ENCODE peak calls at places on chromosomes 3 and 15, in seven cellular contexts. G, U, E, W, F, X and B are unnamed samples.

GRCh38 chr3:70506775-70507174 is 194.3 kb upstream of the MDFIC2 start:
- DNase-seq in G (no peak), E (no peak), X (no peak), W (no peak), U (no peak), F (no peak), B (no peak)

GRCh38 chr15:68154923-68155559 is 50.1 kb downstream of the CALML4 start:
- DNase-seq in U (peak; percentile 60), W (no peak), X (peak; percentile 72), E (no peak), F (peak; percentile 82), G (peak; percentile 82), B (peak; percentile 35)

GRCh38 chr15:27017168-27017809 is 46.3 kb downstream of the GABRG3 start:
- DNase-seq in F (peak; percentile 69), X (peak; percentile 62), E (peak; percentile 83), U (peak; percentile 43), W (no peak), G (peak; percentile 76), B (peak; percentile 63)

GRCh38 chr3:114370537-114371174 is 76.8 kb downstream of the TIGIT start:
- DNase-seq in E (peak; percentile 46), F (no peak), W (no peak), U (no peak), X (no peak), G (no peak), B (no peak)

GRCh38 chr3:146581877-146582508 is 23.2 kb downstream of the PLSCR5 start:
- DNase-seq in X (no peak), G (no peak), U (no peak), E (no peak), W (no peak), F (peak; percentile 57), B (peak; percentile 60)

GRCh38 chr3:126270145-126270811 is 86.9 kb downstream of the KLF15 start:
- DNase-seq in X (no peak), U (peak; percentile 98), G (peak; percentile 75), W (peak; percentile 50), F (peak; percentile 74), E (peak; percentile 20), B (no peak)

GRCh38 chr3:124558898-124559649 is 171.2 kb upstream of the UMPS start:
- DNase-seq in F (peak; percentile 99), U (peak; percentile 71), G (peak; percentile 97), X (no peak), W (peak; percentile 57), E (peak; percentile 38), B (peak; percentile 80)

GRCh38 chr3:81173514-81173913 is 587.9 kb downstream of the GBE1 start:
- DNase-seq in G (no peak), U (no peak), X (no peak), W (no peak), E (peak; percentile 25), F (no peak), B (no peak)

GRCh38 chr3:12294885-12295580 is 6.2 kb downstream of the PPARG start:
- DNase-seq in F (peak; percentile 66), W (no peak), U (no peak), X (no peak), E (no peak), G (peak; percentile 76), B (peak; percentile 65)

GRCh38 chr3:185935465-185936263 is 2.1 kb downstream of the TRA2B start:
- DNase-seq in G (no peak), F (no peak), W (no peak), E (no peak), X (no peak), U (no peak), B (no peak)

GRCh38 chr3:32401541-32402052 is 9.9 kb downstream of the CMTM7 start:
- DNase-seq in U (peak; percentile 80), E (peak; percentile 81), W (peak; percentile 82), F (peak; percentile 88), X (peak; percentile 84), G (peak; percentile 70), B (no peak)

GRCh38 chr3:16801698-16802097 is 83.1 kb upstream of the PLCL2 start:
- DNase-seq in F (peak; percentile 25), G (no peak), E (no peak), U (peak; percentile 11), X (peak; percentile 51), W (no peak), B (no peak)

GRCh38 chr3:53164911-53165310 is 3.9 kb downstream of the PRKCD start:
- DNase-seq in E (peak; percentile 57), G (no peak), U (no peak), F (no peak), W (no peak), X (no peak), B (no peak)

GRCh38 chr3:192816274-192816853 is 89.0 kb upstream of the FGF12 start:
- DNase-seq in W (no peak), F (peak; percentile 74), E (no peak), X (peak; percentile 40), G (peak; percentile 75), U (peak; percentile 50), B (peak; percentile 45)

GRCh38 chr15:96497951-96498350 is 167.5 kb downstream of the NR2F2 start:
- DNase-seq in G (no peak), F (no peak), W (no peak), E (no peak), X (no peak), U (no peak), B (no peak)

GRCh38 chr15:99279290-99279689 is 28.0 kb downstream of the LRRC28 start:
- DNase-seq in E (no peak), W (no peak), G (no peak), F (no peak), X (no peak), U (no peak), B (no peak)

GRCh38 chr15:28909958-28910500 is 24.3 kb downstream of the APBA2 start:
- DNase-seq in F (no peak), U (no peak), G (no peak), X (no peak), E (no peak), W (no peak), B (no peak)
- H3K27ac ChIP-seq in F (no peak overlapping the region), U (no peak overlapping the region), G (no peak overlapping the region), X (no peak overlapping the region), E (no peak overlapping the region), W (no peak overlapping the region), B (no peak overlapping the region)

GRCh38 chr3:49639551-49639950 is 34.6 kb upstream of the APEH start:
- DNase-seq in G (no peak), U (no peak), F (no peak), E (no peak), X (no peak), W (no peak), B (no peak)

GRCh38 chr3:49636883-49637609 is 37.1 kb upstream of the APEH start:
- DNase-seq in G (no peak), W (no peak), F (no peak), X (no peak), E (no peak), U (no peak), B (peak; percentile 54)

GRCh38 chr3:49630784-49631183 is 43.4 kb upstream of the APEH start:
- DNase-seq in W (no peak), F (peak; percentile 6), E (no peak), G (no peak), X (no peak), U (no peak), B (no peak)

GRCh38 chr3:49638445-49638844 is 35.7 kb upstream of the APEH start:
- DNase-seq in G (peak; percentile 44), E (no peak), W (no peak), X (no peak), F (peak; percentile 15), U (no peak), B (peak; percentile 67)

DNA sequence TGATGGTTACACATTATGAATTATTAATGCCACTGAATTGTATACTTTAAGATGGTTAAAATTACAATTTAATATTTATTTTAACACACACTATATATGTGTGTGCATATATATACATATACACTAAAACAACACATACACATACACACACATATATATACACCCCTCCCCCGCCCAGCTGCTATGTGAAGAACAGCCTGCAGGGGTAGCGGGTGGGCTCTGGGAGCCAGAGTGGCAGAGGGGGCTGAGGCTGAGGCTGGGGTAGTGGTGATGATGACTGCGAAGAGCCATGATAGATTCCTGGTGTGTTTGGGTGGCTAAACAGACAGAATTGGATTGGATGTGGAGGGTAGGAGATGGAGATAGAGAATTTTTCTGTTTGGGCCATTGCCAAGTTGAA is 39.4 kb upstream of the APEH start:
- DNase-seq in W (no peak), U (no peak), F (no peak), X (no peak), G (no peak), E (no peak), B (no peak)
- TF ChIP-seq CTCF in W (no peak), U (no peak), F (no peak), X (no peak), G (no peak), E (peak; percentile 48), B (no peak)

DNA sequence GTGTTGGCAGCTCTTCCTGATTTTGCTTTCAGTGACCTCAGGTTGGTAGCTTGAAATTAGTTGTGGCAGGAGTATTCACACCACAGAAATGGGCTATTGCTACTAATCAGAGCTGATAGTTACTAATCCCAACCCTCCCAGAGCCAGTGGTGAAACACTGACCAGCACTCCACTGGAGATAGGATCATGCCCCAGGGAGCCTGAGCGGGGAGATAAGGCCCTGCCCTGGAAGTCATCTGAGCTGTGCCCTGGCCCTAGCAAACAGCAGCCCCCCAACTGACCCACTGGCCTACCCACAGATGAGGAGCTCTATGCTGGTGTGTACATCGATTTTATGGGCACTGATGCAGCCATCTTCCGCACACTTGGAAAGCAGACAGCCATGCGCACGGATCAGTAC is 9.4 kb upstream of the GNAT1 start:
- DNase-seq in U (no peak), G (no peak), E (no peak), W (no peak), F (no peak), X (no peak), B (no peak)
- H3K27ac ChIP-seq in U (no peak overlapping the region), G (no peak overlapping the region), E (no peak overlapping the region), W (no peak overlapping the region), F (peak overlapping the region; percentile 58), X (no peak overlapping the region), B (peak overlapping the region; percentile 80)

DNA sequence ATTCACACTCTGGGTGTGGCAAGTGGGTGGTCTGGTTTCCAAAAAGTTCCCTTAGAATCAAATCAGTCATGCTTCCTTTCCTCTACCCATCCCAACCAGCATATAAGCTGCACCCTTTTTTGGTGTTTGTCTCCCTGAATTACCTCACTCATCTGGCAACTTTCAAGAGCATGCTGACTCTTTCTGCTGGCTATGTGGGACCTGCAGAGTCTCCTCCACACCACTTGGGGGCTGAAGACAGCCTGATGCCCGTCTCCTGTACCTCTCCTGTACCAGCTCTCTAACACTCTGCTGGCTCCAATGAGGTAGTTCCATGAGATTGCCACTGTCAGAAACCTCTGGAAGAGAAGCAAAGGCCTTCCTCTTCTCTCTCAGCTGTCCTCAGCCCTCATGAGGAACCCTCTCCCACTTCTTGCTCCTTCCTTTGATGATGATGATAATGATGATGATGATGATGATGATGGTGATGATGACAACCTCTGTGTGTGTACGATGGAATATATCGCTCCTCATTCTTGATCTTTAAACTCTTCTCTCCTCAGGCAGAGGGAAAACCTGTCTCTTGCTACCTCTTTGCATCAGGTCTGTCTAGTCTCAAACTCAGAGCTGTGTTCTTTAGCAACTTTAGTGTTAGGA is 257.4 kb downstream of the ZNF621 start:
- DNase-seq in G (no peak), W (no peak), E (no peak), U (no peak), F (peak; percentile 5), X (peak; percentile 11), B (no peak)
- TF ChIP-seq CTCF in G (no peak), W (no peak), E (peak; percentile 56), U (peak; percentile 14), F (peak; percentile 13), X (peak; percentile 58), B (no peak)

DNA sequence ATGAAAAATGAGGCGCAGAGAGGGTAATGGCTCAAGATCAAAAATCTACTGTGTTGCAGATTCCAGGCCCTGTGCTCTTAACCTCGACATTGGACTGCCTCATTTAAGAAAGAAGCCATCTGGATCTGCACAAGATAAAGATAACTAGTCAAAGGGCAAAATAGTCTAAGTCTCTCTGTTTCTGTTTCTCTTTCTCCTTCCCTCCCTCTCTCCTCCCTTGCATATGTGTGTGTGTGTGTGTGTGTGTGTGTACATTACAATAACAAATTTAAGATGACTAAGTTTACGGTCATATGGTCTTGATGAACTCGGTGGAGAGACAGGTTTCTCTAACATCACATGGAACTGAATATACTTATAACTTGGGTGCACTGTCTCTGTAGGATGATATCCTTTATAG is 69.2 kb downstream of the MEIS2 start:
- DNase-seq in F (peak; percentile 87), U (no peak), E (no peak), G (peak; percentile 89), X (no peak), W (no peak), B (no peak)
- H3K27ac ChIP-seq in F (peak overlapping the region; percentile 46), U (no peak overlapping the region), E (no peak overlapping the region), G (no peak overlapping the region), X (no peak overlapping the region), W (no peak overlapping the region), B (no peak overlapping the region)